ENCODE peak calls at places on chromosome 2, in seven cellular contexts. A is neural progenitor cell, I is HCT116, D is PC-3, F is OCI-LY7, N is SK-N-SH, V is MM.1S. C is an unnamed sample.

GRCh38 chr2:203685081-203685621 is 21.3 kb upstream of the CD28 start:
- DNase-seq in F (no peak), D (peak), I (no peak), A (no peak), N (no peak), V (no peak), C (peak)

GRCh38 chr2:41698787-41699422 is 348.9 kb upstream of the PKDCC start:
- DNase-seq in V (no peak), F (peak), I (no peak), A (peak), N (peak), D (peak), C (peak)

GRCh38 chr2:99765919-99766318 is 276.1 kb upstream of the REV1 start:
- DNase-seq in F (no peak), N (no peak), D (no peak), I (no peak), A (no peak), V (no peak), C (no peak)

GRCh38 chr2:27856956-27857355 is 33.2 kb downstream of the RBKS start:
- DNase-seq in V (no peak), I (no peak), N (no peak), F (no peak), D (no peak), A (no peak), C (no peak)

GRCh38 chr2:26725516-26725810 is 32.9 kb downstream of the KCNK3 start:
- DNase-seq in A (no peak), F (no peak), D (no peak), I (no peak), V (no peak), N (no peak), C (no peak)

GRCh38 chr2:43611987-43612894 is 16.4 kb upstream of the THADA start:
- DNase-seq in F (peak), A (peak), V (peak), D (peak), N (peak), I (peak), C (peak)

GRCh38 chr2:17574406-17575073 is 34.0 kb downstream of the VSNL1 start:
- DNase-seq in D (no peak), N (no peak), I (no peak), V (no peak), A (no peak), F (no peak), C (no peak)

GRCh38 chr2:65063426-65063825 is 7.2 kb downstream of the CEP68 start:
- DNase-seq in A (no peak), I (no peak), N (peak), V (no peak), F (no peak), D (no peak), C (no peak)

GRCh38 chr2:39429738-39430137 is 7.3 kb downstream of the MAP4K3 start:
- DNase-seq in D (no peak), F (no peak), N (no peak), A (no peak), V (no peak), I (no peak), C (no peak)

GRCh38 chr2:57760448-57760847 is 286.2 kb upstream of the VRK2 start:
- DNase-seq in V (no peak), N (no peak), A (peak), F (no peak), D (peak), I (no peak), C (no peak)

GRCh38 chr2:119820275-119820674 is 60.6 kb downstream of the PTPN4 start:
- DNase-seq in V (no peak), N (peak), F (no peak), A (no peak), I (no peak), D (peak), C (peak)

GRCh38 chr2:18841248-18842150 is 252.1 kb upstream of the NT5C1B start:
- DNase-seq in N (no peak), V (no peak), D (no peak), F (no peak), I (no peak), A (no peak), C (no peak)

GRCh38 chr2:239820836-239821693 is 204.1 kb downstream of the NDUFA10 start:
- DNase-seq in A (no peak), N (no peak), I (no peak), F (no peak), D (no peak), V (no peak), C (no peak)

GRCh38 chr2:24749069-24749691 is 44.0 kb downstream of the PTRHD1 start:
- DNase-seq in V (no peak), D (no peak), N (no peak), I (no peak), F (no peak), A (peak), C (no peak)

GRCh38 chr2:205858781-205859478 is 176.6 kb downstream of the NRP2 start:
- DNase-seq in F (no peak), N (no peak), V (no peak), D (no peak), I (no peak), A (no peak), C (peak)

GRCh38 chr2:156116113-156116512 is 216.4 kb downstream of the NR4A2 start:
- DNase-seq in A (no peak), F (no peak), V (no peak), D (no peak), N (no peak), I (no peak), C (peak)

GRCh38 chr2:200172944-200173481 is 133.5 kb upstream of the SPATS2L start:
- DNase-seq in A (no peak), D (peak), N (no peak), F (no peak), I (no peak), V (no peak), C (peak)

GRCh38 chr2:127577503-127577902 is 42.0 kb downstream of the MYO7B start:
- DNase-seq in I (no peak), A (no peak), N (no peak), F (no peak), D (no peak), V (no peak), C (no peak)

GRCh38 chr2:43300781-43301586 is 74.6 kb upstream of the ZFP36L2 start:
- DNase-seq in A (no peak), N (no peak), D (peak), V (peak), F (no peak), I (no peak), C (no peak)

GRCh38 chr2:66962625-66963207 is 434.4 kb upstream of the ETAA1 start:
- DNase-seq in N (peak), F (no peak), I (no peak), D (no peak), V (no peak), A (peak), C (no peak)

GRCh38 chr2:196887431-196887830 is 39.1 kb downstream of the PGAP1 start:
- DNase-seq in F (no peak), A (no peak), I (no peak), D (no peak), N (no peak), V (no peak), C (peak)

GRCh38 chr2:227106845-227107759 is 56.9 kb downstream of the COL4A4 start:
- DNase-seq in A (peak), F (peak), I (peak), V (peak), N (peak), D (peak), C (peak)

GRCh38 chr2:156083707-156084494 is 248.6 kb downstream of the NR4A2 start:
- DNase-seq in F (no peak), D (peak), N (no peak), V (no peak), I (peak), A (no peak), C (peak)

GRCh38 chr2:216634317-216635148 is 1.3 kb downstream of the IGFBP2 start:
- DNase-seq in N (peak), F (no peak), V (no peak), D (no peak), I (no peak), A (peak), C (no peak)

GRCh38 chr2:37583867-37584266 is 87.6 kb downstream of the CDC42EP3 start:
- DNase-seq in F (no peak), I (no peak), D (peak), V (no peak), N (no peak), A (no peak), C (peak)

GRCh38 chr2:37583402-37583801 is 88.0 kb downstream of the CDC42EP3 start:
- DNase-seq in I (no peak), A (no peak), V (no peak), N (no peak), F (no peak), D (no peak), C (peak)

GRCh38 chr2:37585982-37586621 is 85.3 kb downstream of the CDC42EP3 start:
- DNase-seq in N (no peak), D (peak), I (peak), F (no peak), V (peak), A (no peak), C (peak)

GRCh38 chr2:37586663-37587409 is 84.6 kb downstream of the CDC42EP3 start:
- DNase-seq in F (no peak), N (no peak), A (no peak), I (no peak), D (peak), V (no peak), C (peak)

DNA sequence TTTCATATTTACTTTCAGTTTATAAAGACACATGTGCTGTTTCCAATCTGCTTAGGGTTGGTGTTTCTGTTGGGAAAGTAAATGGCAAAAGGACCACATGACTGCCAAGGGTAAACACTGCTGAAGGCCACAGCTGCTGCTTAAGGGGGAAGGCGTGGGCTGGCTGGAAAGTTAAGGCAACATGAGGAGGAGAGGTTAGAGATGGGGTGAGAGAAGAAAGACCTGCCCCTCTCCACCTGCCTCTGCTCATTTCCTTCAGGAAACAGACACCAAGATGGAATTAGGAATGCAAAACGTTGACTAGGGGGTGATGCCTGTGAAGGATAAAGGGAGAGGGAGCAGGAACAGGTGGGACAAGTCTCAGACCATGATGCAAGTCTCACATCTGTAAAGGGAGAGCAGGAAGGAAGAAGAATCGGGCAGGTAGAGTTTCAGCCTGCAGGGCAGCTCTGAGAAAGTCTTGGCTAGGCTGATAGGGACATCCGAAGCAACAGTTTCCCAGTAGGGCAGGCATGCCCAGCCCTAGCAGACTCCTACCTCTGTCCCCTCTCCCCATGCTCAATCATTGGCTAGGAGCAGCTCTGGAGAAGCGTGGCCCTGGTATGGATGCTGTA is 86.0 kb downstream of the CDC42EP3 start:
- DNase-seq in V (peak), A (no peak), F (no peak), I (no peak), N (no peak), D (peak), C (no peak)
- TF ChIP-seq EZH2phosphoT487 in V (no peak), A (no peak), F (no peak), I (no peak), N (no peak), D (no peak), C (no peak)

DNA sequence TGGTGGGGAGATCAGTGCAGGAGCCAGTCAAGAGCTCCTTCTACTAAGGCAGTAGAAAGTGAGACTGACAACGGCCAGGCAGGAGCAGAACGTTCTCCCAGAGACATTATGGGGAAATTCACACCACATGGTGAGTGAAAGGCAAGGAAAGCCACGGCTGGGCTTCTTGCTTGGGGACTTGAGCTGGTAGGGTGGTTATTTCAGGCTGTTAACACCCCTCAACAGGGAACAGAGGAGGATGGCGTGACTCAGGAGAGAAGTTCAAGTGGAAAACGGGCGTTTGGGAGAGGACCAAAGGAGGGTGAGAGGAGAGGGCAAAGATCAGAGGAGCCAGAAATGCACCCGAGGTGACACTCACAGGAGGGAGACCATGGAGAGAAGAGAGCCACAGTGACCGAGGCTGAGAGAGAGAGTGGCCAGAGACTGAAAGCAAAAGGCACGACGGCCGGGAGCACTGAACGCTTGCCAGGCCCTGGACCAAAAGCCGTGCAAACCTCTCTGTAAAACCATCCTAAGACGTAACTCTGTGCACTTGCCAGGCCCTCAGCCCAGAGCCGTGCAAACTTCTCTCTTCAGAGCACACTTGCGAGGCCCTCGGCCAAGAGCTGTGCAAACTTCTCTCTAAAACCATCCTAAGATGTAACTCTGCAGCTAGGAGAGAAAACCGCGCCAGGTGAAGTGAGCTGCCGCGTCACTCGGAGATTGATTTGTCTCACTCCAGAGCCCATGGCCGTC is 7.7 kb downstream of the TPO start:
- DNase-seq in D (no peak), A (no peak), I (no peak), N (no peak), V (no peak), F (no peak), C (no peak)
- H2AFZ ChIP-seq in D (no peak), A (no peak), I (no peak), N (no peak), V (no peak), F (no peak), C (no peak)

DNA sequence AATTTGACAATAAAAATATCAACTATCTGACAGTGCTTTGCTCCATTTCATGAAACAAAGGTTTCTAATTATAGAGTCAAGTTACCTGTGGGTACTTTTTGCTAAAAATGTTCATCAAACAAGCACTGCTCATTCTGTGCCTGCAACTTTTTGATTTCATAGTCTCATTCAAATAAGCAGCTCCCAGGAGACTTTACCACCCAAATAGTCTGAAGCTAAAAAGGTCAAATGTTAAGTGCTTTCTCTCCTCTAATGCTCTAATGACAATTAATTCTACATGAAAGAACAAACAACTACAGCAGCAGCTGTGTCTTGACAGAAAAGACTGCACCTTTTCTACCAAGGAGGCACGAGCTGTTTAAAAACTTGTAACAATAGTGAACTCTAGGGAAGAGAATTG is 65.3 kb downstream of the CCDC93 start:
- DNase-seq in N (no peak), I (no peak), D (no peak), A (peak), F (peak), V (no peak), C (no peak)
- TF ChIP-seq EZH2phosphoT487 in N (no peak), I (no peak), D (no peak), A (no peak), F (no peak), V (no peak), C (no peak)

DNA sequence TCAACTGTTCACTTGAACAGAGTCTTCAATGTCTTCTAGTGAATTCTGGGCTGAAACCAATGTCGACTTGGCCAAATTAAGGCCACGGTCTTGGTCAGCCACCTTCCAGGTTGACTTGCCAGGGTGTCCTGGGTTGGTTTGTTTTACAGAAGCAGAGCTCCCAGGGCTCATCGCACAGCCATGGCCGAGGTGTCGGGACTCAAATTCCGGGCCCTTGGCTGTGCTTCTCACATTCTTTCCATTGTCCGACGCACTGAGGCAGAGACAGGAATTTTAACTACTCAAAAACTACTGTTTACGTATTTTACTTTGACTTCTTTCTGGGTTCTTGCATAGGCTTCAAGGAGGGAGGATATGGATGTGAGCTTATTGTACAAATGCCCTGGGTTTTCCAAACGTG is 51.7 kb downstream of the HPCAL1 start:
- DNase-seq in D (no peak), A (no peak), F (no peak), V (no peak), N (no peak), I (no peak), C (no peak)
- H2AFZ ChIP-seq in D (no peak), A (no peak), F (no peak), V (no peak), N (no peak), I (no peak), C (no peak)

DNA sequence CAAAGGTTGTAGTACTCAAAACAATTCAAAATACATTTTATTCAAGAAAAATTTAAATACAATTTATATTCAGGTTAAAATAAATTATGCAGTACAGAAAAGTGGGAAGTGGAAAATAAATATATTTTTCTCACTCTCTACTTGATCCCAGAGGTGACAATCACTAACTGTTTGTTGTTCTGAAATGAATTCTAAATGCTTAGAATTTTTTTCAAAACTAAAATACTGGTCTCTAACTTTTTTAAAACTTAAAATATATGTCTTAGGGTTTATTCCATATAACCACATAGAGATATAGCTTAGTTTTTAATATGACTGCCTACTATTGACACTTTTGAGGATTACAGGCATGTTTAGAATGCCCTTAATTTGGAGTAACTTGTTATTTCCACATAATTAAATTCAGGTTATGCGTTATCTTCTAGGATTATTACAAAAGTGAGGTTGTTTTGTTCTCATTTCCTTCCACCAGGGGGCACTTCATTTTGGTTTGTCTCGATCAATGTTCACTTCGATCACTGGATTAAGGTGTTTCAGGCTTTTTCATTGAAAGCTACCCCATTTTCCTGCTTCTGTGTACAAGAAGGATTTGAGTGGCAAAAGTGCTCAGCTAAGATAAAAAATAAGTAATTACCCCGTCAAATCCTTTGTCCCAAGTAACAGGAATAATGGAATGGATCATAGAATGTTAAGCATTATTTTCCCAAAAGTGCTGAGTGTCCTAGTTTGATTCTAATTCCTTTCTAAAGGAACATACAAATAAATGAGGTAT is 27.1 kb upstream of the TFPI start:
- DNase-seq in A (peak), D (peak), I (peak), N (peak), F (peak), V (peak), C (peak)
- TF ChIP-seq EZH2phosphoT487 in A (no peak), D (no peak), I (no peak), N (no peak), F (no peak), V (no peak), C (no peak)

DNA sequence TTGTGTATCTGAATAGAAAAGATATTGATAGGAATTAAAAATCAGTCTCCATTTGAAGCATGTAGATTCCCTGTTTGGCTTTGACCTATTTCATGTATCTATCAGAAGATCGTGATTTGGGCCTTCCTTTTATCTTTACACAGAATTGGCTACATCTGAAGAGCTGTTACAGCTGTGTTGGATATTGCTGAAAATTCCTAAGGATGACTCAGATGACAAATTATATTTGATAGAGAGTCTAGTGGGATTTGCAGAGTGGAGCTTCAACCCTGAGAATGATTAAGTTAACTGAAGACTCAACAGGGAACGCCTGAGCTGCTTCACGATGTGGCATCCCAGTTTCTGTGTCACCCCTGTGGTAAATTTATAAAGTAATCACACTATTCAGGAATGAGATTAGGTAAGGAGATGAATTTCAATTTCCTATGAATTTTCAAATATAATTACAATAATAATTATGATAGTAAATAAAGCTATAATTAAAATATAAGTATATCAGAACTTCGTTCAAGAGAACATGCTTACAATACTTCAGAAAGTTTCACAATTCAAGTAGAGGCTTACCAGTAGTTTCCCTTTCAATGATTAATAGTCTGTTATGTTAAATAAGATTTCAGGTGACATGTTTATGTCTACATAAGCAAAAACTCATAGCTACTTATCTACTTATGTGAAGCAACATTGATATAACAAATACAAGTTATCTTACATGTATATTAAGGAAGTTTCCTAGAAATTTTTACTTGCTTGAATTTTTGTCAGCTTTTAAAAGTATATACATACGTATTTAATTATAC is 4.7 kb upstream of the COL3A1 start:
- DNase-seq in N (no peak), V (no peak), D (peak), F (no peak), A (no peak), I (no peak), C (peak)
- H2AFZ ChIP-seq in N (peak), V (no peak), D (no peak), F (no peak), A (no peak), I (peak), C (peak)

C was measured in GM23248.